ENCODE peak calls at places on chromosomes 6 and 20, in nine cellular contexts. One of them, this sample, is unnamed.

GRCh38 chr6:148432405-148433195 is 90.0 kb downstream of the SASH1 start:
- DNase-seq in Right ventricle myocardium superior: no peak
- DNase-seq in AG08396: no peak
- DNase-seq in NCI-H1105 treated with DMSO at 0.1 percent for 48 hours: no peak
- DNase-seq in stimulated activated effector memory CD8-positive, alpha-beta T cell treated with anti-CD3 and anti-CD28 coated beads, Interleukin-12 subunit alpha, Interleukin-12 subunit beta, amount 100 ng/mL, for 72 hours: no peak
- DNase-seq in activated CD4-positive, alpha-beta T cell treated with anti-CD3 and anti-CD28 coated beads for 4 hours: no peak
- DNase-seq in ELR: no peak
- DNase-seq in fibroblast of mammary gland: no peak
- DNase-seq in BJ: no peak
- DNase-seq in this sample: no peak

GRCh38 chr20:3672864-3673550 is 8.8 kb downstream of the ADAM33 start:
- DNase-seq in BJ: no peak
- DNase-seq in AG08396: no peak
- DNase-seq in stimulated activated effector memory CD8-positive, alpha-beta T cell treated with anti-CD3 and anti-CD28 coated beads, Interleukin-12 subunit alpha, Interleukin-12 subunit beta, amount 100 ng/mL, for 72 hours: no peak
- DNase-seq in activated CD4-positive, alpha-beta T cell treated with anti-CD3 and anti-CD28 coated beads for 4 hours: no peak
- DNase-seq in fibroblast of mammary gland: no peak
- DNase-seq in NCI-H1105 treated with DMSO at 0.1 percent for 48 hours: no peak
- DNase-seq in Right ventricle myocardium superior: no peak
- DNase-seq in ELR: no peak
- DNase-seq in this sample: no peak

GRCh38 chr20:62655291-62656204 is 13.2 kb downstream of the SLCO4A1 start:
- DNase-seq in BJ: no peak
- DNase-seq in stimulated activated effector memory CD8-positive, alpha-beta T cell treated with anti-CD3 and anti-CD28 coated beads, Interleukin-12 subunit alpha, Interleukin-12 subunit beta, amount 100 ng/mL, for 72 hours: no peak
- DNase-seq in NCI-H1105 treated with DMSO at 0.1 percent for 48 hours: no peak
- DNase-seq in activated CD4-positive, alpha-beta T cell treated with anti-CD3 and anti-CD28 coated beads for 4 hours: no peak
- DNase-seq in AG08396: no peak
- DNase-seq in ELR: no peak
- DNase-seq in Right ventricle myocardium superior: no peak
- DNase-seq in fibroblast of mammary gland: no peak
- DNase-seq in this sample: no peak

GRCh38 chr20:32474967-32475819 is 109.9 kb downstream of the NOL4L start:
- DNase-seq in Right ventricle myocardium superior: peak; percentile 94
- DNase-seq in BJ: peak; percentile 80
- DNase-seq in ELR: peak; percentile 97
- DNase-seq in AG08396: peak; percentile 99
- DNase-seq in activated CD4-positive, alpha-beta T cell treated with anti-CD3 and anti-CD28 coated beads for 4 hours: no peak
- DNase-seq in fibroblast of mammary gland: peak; percentile 93
- DNase-seq in stimulated activated effector memory CD8-positive, alpha-beta T cell treated with anti-CD3 and anti-CD28 coated beads, Interleukin-12 subunit alpha, Interleukin-12 subunit beta, amount 100 ng/mL, for 72 hours: no peak
- DNase-seq in NCI-H1105 treated with DMSO at 0.1 percent for 48 hours: no peak
- DNase-seq in this sample: peak; percentile 75

GRCh38 chr6:36976509-36976908 is 9.5 kb downstream of the MTCH1 start:
- DNase-seq in fibroblast of mammary gland: no peak
- DNase-seq in ELR: no peak
- DNase-seq in stimulated activated effector memory CD8-positive, alpha-beta T cell treated with anti-CD3 and anti-CD28 coated beads, Interleukin-12 subunit alpha, Interleukin-12 subunit beta, amount 100 ng/mL, for 72 hours: no peak
- DNase-seq in Right ventricle myocardium superior: no peak
- DNase-seq in BJ: no peak
- DNase-seq in AG08396: no peak
- DNase-seq in NCI-H1105 treated with DMSO at 0.1 percent for 48 hours: no peak
- DNase-seq in activated CD4-positive, alpha-beta T cell treated with anti-CD3 and anti-CD28 coated beads for 4 hours: no peak
- DNase-seq in this sample: no peak

GRCh38 chr6:21915707-21916399 is 322.3 kb downstream of the SOX4 start:
- DNase-seq in stimulated activated effector memory CD8-positive, alpha-beta T cell treated with anti-CD3 and anti-CD28 coated beads, Interleukin-12 subunit alpha, Interleukin-12 subunit beta, amount 100 ng/mL, for 72 hours: no peak
- DNase-seq in Right ventricle myocardium superior: no peak
- DNase-seq in AG08396: peak; percentile 14
- DNase-seq in BJ: no peak
- DNase-seq in ELR: peak; percentile 12
- DNase-seq in fibroblast of mammary gland: peak; percentile 35
- DNase-seq in activated CD4-positive, alpha-beta T cell treated with anti-CD3 and anti-CD28 coated beads for 4 hours: no peak
- DNase-seq in NCI-H1105 treated with DMSO at 0.1 percent for 48 hours: no peak
- DNase-seq in this sample: peak; percentile 61

GRCh38 chr20:37886851-37887297 is 16.1 kb upstream of the VSTM2L start:
- DNase-seq in Right ventricle myocardium superior: peak; percentile 83
- DNase-seq in activated CD4-positive, alpha-beta T cell treated with anti-CD3 and anti-CD28 coated beads for 4 hours: no peak
- DNase-seq in NCI-H1105 treated with DMSO at 0.1 percent for 48 hours: no peak
- DNase-seq in BJ: no peak
- DNase-seq in fibroblast of mammary gland: no peak
- DNase-seq in stimulated activated effector memory CD8-positive, alpha-beta T cell treated with anti-CD3 and anti-CD28 coated beads, Interleukin-12 subunit alpha, Interleukin-12 subunit beta, amount 100 ng/mL, for 72 hours: no peak
- DNase-seq in ELR: no peak
- DNase-seq in AG08396: no peak
- DNase-seq in this sample: no peak

GRCh38 chr20:22931653-22932052 is 103.5 kb upstream of the SSTR4 start:
- DNase-seq in stimulated activated effector memory CD8-positive, alpha-beta T cell treated with anti-CD3 and anti-CD28 coated beads, Interleukin-12 subunit alpha, Interleukin-12 subunit beta, amount 100 ng/mL, for 72 hours: no peak
- DNase-seq in NCI-H1105 treated with DMSO at 0.1 percent for 48 hours: no peak
- DNase-seq in fibroblast of mammary gland: no peak
- DNase-seq in AG08396: no peak
- DNase-seq in activated CD4-positive, alpha-beta T cell treated with anti-CD3 and anti-CD28 coated beads for 4 hours: no peak
- DNase-seq in BJ: no peak
- DNase-seq in ELR: no peak
- DNase-seq in Right ventricle myocardium superior: no peak
- DNase-seq in this sample: no peak

GRCh38 chr6:95081949-95082348 is 495.4 kb upstream of the MANEA start:
- DNase-seq in NCI-H1105 treated with DMSO at 0.1 percent for 48 hours: no peak
- DNase-seq in fibroblast of mammary gland: no peak
- DNase-seq in BJ: no peak
- DNase-seq in activated CD4-positive, alpha-beta T cell treated with anti-CD3 and anti-CD28 coated beads for 4 hours: no peak
- DNase-seq in AG08396: no peak
- DNase-seq in ELR: no peak
- DNase-seq in stimulated activated effector memory CD8-positive, alpha-beta T cell treated with anti-CD3 and anti-CD28 coated beads, Interleukin-12 subunit alpha, Interleukin-12 subunit beta, amount 100 ng/mL, for 72 hours: no peak
- DNase-seq in Right ventricle myocardium superior: no peak
- DNase-seq in this sample: no peak

GRCh38 chr6:1136415-1136774 is 175.5 kb upstream of the FOXQ1 start:
- DNase-seq in AG08396: peak; percentile 77
- DNase-seq in ELR: peak; percentile 29
- DNase-seq in NCI-H1105 treated with DMSO at 0.1 percent for 48 hours: peak; percentile 88
- DNase-seq in BJ: no peak
- DNase-seq in fibroblast of mammary gland: peak; percentile 83
- DNase-seq in Right ventricle myocardium superior: no peak
- DNase-seq in stimulated activated effector memory CD8-positive, alpha-beta T cell treated with anti-CD3 and anti-CD28 coated beads, Interleukin-12 subunit alpha, Interleukin-12 subunit beta, amount 100 ng/mL, for 72 hours: no peak
- DNase-seq in activated CD4-positive, alpha-beta T cell treated with anti-CD3 and anti-CD28 coated beads for 4 hours: no peak
- DNase-seq in this sample: peak; percentile 92

GRCh38 chr6:168616807-168617756 is 176.1 kb downstream of the SMOC2 start:
- DNase-seq in ELR: no peak
- DNase-seq in stimulated activated effector memory CD8-positive, alpha-beta T cell treated with anti-CD3 and anti-CD28 coated beads, Interleukin-12 subunit alpha, Interleukin-12 subunit beta, amount 100 ng/mL, for 72 hours: no peak
- DNase-seq in fibroblast of mammary gland: no peak
- DNase-seq in Right ventricle myocardium superior: peak; percentile 52
- DNase-seq in AG08396: no peak
- DNase-seq in activated CD4-positive, alpha-beta T cell treated with anti-CD3 and anti-CD28 coated beads for 4 hours: no peak
- DNase-seq in BJ: no peak
- DNase-seq in NCI-H1105 treated with DMSO at 0.1 percent for 48 hours: peak; percentile 46
- DNase-seq in this sample: peak; percentile 13

GRCh38 chr6:103729658-103730057 is 1130.1 kb downstream of the HACE1 start:
- DNase-seq in stimulated activated effector memory CD8-positive, alpha-beta T cell treated with anti-CD3 and anti-CD28 coated beads, Interleukin-12 subunit alpha, Interleukin-12 subunit beta, amount 100 ng/mL, for 72 hours: no peak
- DNase-seq in fibroblast of mammary gland: no peak
- DNase-seq in BJ: no peak
- DNase-seq in AG08396: no peak
- DNase-seq in NCI-H1105 treated with DMSO at 0.1 percent for 48 hours: no peak
- DNase-seq in ELR: no peak
- DNase-seq in activated CD4-positive, alpha-beta T cell treated with anti-CD3 and anti-CD28 coated beads for 4 hours: no peak
- DNase-seq in Right ventricle myocardium superior: no peak
- DNase-seq in this sample: no peak

GRCh38 chr6:107275330-107275865 is 160.1 kb upstream of the BEND3 start:
- DNase-seq in stimulated activated effector memory CD8-positive, alpha-beta T cell treated with anti-CD3 and anti-CD28 coated beads, Interleukin-12 subunit alpha, Interleukin-12 subunit beta, amount 100 ng/mL, for 72 hours: no peak
- DNase-seq in AG08396: no peak
- DNase-seq in ELR: peak; percentile 13
- DNase-seq in fibroblast of mammary gland: peak; percentile 25
- DNase-seq in activated CD4-positive, alpha-beta T cell treated with anti-CD3 and anti-CD28 coated beads for 4 hours: no peak
- DNase-seq in BJ: no peak
- DNase-seq in NCI-H1105 treated with DMSO at 0.1 percent for 48 hours: no peak
- DNase-seq in Right ventricle myocardium superior: no peak
- DNase-seq in this sample: peak; percentile 14

GRCh38 chr6:94213176-94213575 is 793.8 kb upstream of the EPHA7 start:
- DNase-seq in activated CD4-positive, alpha-beta T cell treated with anti-CD3 and anti-CD28 coated beads for 4 hours: no peak
- DNase-seq in AG08396: no peak
- DNase-seq in stimulated activated effector memory CD8-positive, alpha-beta T cell treated with anti-CD3 and anti-CD28 coated beads, Interleukin-12 subunit alpha, Interleukin-12 subunit beta, amount 100 ng/mL, for 72 hours: no peak
- DNase-seq in BJ: no peak
- DNase-seq in fibroblast of mammary gland: no peak
- DNase-seq in ELR: no peak
- DNase-seq in NCI-H1105 treated with DMSO at 0.1 percent for 48 hours: no peak
- DNase-seq in Right ventricle myocardium superior: no peak
- DNase-seq in this sample: no peak

GRCh38 chr6:71642120-71642519 is 244.2 kb upstream of the RIMS1 start:
- DNase-seq in activated CD4-positive, alpha-beta T cell treated with anti-CD3 and anti-CD28 coated beads for 4 hours: no peak
- DNase-seq in NCI-H1105 treated with DMSO at 0.1 percent for 48 hours: no peak
- DNase-seq in Right ventricle myocardium superior: no peak
- DNase-seq in AG08396: no peak
- DNase-seq in ELR: no peak
- DNase-seq in stimulated activated effector memory CD8-positive, alpha-beta T cell treated with anti-CD3 and anti-CD28 coated beads, Interleukin-12 subunit alpha, Interleukin-12 subunit beta, amount 100 ng/mL, for 72 hours: no peak
- DNase-seq in fibroblast of mammary gland: no peak
- DNase-seq in BJ: no peak
- DNase-seq in this sample: peak; percentile 30

GRCh38 chr6:37077459-37078296 is 72.2 kb downstream of the FGD2 start:
- DNase-seq in fibroblast of mammary gland: peak; percentile 97
- DNase-seq in activated CD4-positive, alpha-beta T cell treated with anti-CD3 and anti-CD28 coated beads for 4 hours: no peak
- DNase-seq in AG08396: peak; percentile 94
- DNase-seq in BJ: peak; percentile 94
- DNase-seq in stimulated activated effector memory CD8-positive, alpha-beta T cell treated with anti-CD3 and anti-CD28 coated beads, Interleukin-12 subunit alpha, Interleukin-12 subunit beta, amount 100 ng/mL, for 72 hours: no peak
- DNase-seq in NCI-H1105 treated with DMSO at 0.1 percent for 48 hours: no peak
- DNase-seq in Right ventricle myocardium superior: peak; percentile 91
- DNase-seq in ELR: peak; percentile 26
- DNase-seq in this sample: peak; percentile 50

GRCh38 chr6:46453756-46454316 is 37.4 kb downstream of the RCAN2 start:
- DNase-seq in BJ: peak; percentile 51
- DNase-seq in ELR: no peak
- DNase-seq in Right ventricle myocardium superior: no peak
- DNase-seq in AG08396: no peak
- DNase-seq in activated CD4-positive, alpha-beta T cell treated with anti-CD3 and anti-CD28 coated beads for 4 hours: no peak
- DNase-seq in stimulated activated effector memory CD8-positive, alpha-beta T cell treated with anti-CD3 and anti-CD28 coated beads, Interleukin-12 subunit alpha, Interleukin-12 subunit beta, amount 100 ng/mL, for 72 hours: no peak
- DNase-seq in fibroblast of mammary gland: peak; percentile 63
- DNase-seq in NCI-H1105 treated with DMSO at 0.1 percent for 48 hours: peak; percentile 45
- DNase-seq in this sample: no peak

This sample was measured in epithelial cell of esophagus.